ENCODE peak calls at places on chromosomes 2 and 18, in six cellular contexts. W, P, M, D, G and J are unnamed samples.

GRCh38 chr2:21306235-21306634 is 182.5 kb downstream of the TDRD15 start:
- DNase-seq in W (no peak), P (no peak), M (no peak), D (no peak), G (no peak), J (no peak)

GRCh38 chr2:25159947-25160346 is 8.4 kb downstream of the POMC start:
- DNase-seq in W (no peak), P (peak), M (peak), D (no peak), G (no peak), J (no peak)

GRCh38 chr2:95526360-95527341 is 42.1 kb upstream of the TRIM43B start:
- DNase-seq in W (no peak), P (peak), M (no peak), D (peak), G (no peak), J (peak)

GRCh38 chr2:220703279-220703678 is 868.8 kb downstream of the EPHA4 start:
- DNase-seq in W (peak), P (no peak), M (no peak), D (no peak), G (no peak), J (no peak)

GRCh38 chr18:75105551-75106254 is 103.2 kb downstream of the PTGR3 start:
- DNase-seq in W (no peak), P (no peak), M (no peak), D (no peak), G (no peak), J (no peak)

GRCh38 chr2:164134368-164134767 is 398.6 kb upstream of the FIGN start:
- DNase-seq in W (no peak), P (no peak), M (no peak), D (no peak), G (no peak), J (no peak)

GRCh38 chr2:203469554-203469953 is 65.5 kb downstream of the RAPH1 start:
- DNase-seq in W (no peak), P (no peak), M (no peak), D (no peak), G (no peak), J (no peak)

GRCh38 chr2:140990416-140990815 is 1140.4 kb downstream of the LRP1B start:
- DNase-seq in W (no peak), P (peak), M (peak), D (no peak), G (no peak), J (peak)

GRCh38 chr2:13537771-13538349 is 821.1 kb downstream of the TRIB2 start:
- DNase-seq in W (no peak), P (no peak), M (no peak), D (no peak), G (no peak), J (no peak)

GRCh38 chr2:12555012-12555645 is 161.6 kb upstream of the TRIB2 start:
- DNase-seq in W (no peak), P (peak), M (peak), D (no peak), G (no peak), J (no peak)

GRCh38 chr2:3738454-3738853 is 35.1 kb downstream of the DCDC2C start:
- DNase-seq in W (no peak), P (peak), M (peak), D (no peak), G (no peak), J (no peak)

GRCh38 chr2:50529600-50530218 is 502.2 kb downstream of the NRXN1 start:
- DNase-seq in W (no peak), P (peak), M (peak), D (no peak), G (peak), J (peak)

GRCh38 chr2:204293884-204294535 is 251.3 kb upstream of the PARD3B start:
- DNase-seq in W (no peak), P (no peak), M (no peak), D (no peak), G (peak), J (no peak)

GRCh38 chr2:151638188-151638933 is 95.9 kb downstream of the NEB start:
- DNase-seq in W (no peak), P (no peak), M (peak), D (no peak), G (no peak), J (no peak)

GRCh38 chr18:398866-399637 is 101.4 kb downstream of the COLEC12 start:
- DNase-seq in W (no peak), P (no peak), M (no peak), D (no peak), G (no peak), J (no peak)

GRCh38 chr2:113002677-113003076 is 2.6 kb upstream of the IL36A start:
- DNase-seq in W (no peak), P (no peak), M (no peak), D (no peak), G (no peak), J (no peak)

GRCh38 chr2:97871096-97871780 is 124.5 kb downstream of the TMEM131 start:
- DNase-seq in W (no peak), P (peak), M (peak), D (no peak), G (no peak), J (no peak)

GRCh38 chr18:78171954-78172353 is 807.7 kb upstream of the SALL3 start:
- DNase-seq in W (no peak), P (no peak), M (no peak), D (no peak), G (no peak), J (no peak)

GRCh38 chr2:233064526-233065199 is 4.5 kb downstream of the INPP5D start:
- DNase-seq in W (no peak), P (no peak), M (no peak), D (no peak), G (no peak), J (no peak)

GRCh38 chr18:21826641-21827302 is 86.2 kb downstream of the MIB1 start:
- DNase-seq in W (no peak), P (no peak), M (no peak), D (no peak), G (no peak), J (no peak)

GRCh38 chr2:39435974-39436591 is 1.0 kb downstream of the MAP4K3 start:
- DNase-seq in W (no peak), P (peak), M (peak), D (peak), G (no peak), J (no peak)

GRCh38 chr2:213336253-213336770 is 52.0 kb downstream of the SPAG16 start:
- DNase-seq in W (no peak), P (no peak), M (no peak), D (no peak), G (no peak), J (no peak)

GRCh38 chr2:97011977-97012569 is 25.7 kb upstream of the FAM178B start:
- DNase-seq in W (peak), P (peak), M (peak), D (no peak), G (peak), J (peak)

GRCh38 chr2:26989156-26989555 is 18.7 kb downstream of the MAPRE3 start:
- DNase-seq in W (no peak), P (peak), M (peak), D (no peak), G (no peak), J (no peak)

GRCh38 chr2:201780674-201781582 is at the start of gene ALS2:
- DNase-seq in W (peak), P (peak), M (peak), D (peak), G (peak), J (peak)

GRCh38 chr2:143607446-143608110 is 478.4 kb downstream of the ARHGAP15 start:
- DNase-seq in W (no peak), P (peak), M (peak), D (no peak), G (no peak), J (no peak)

GRCh38 chr18:3008546-3008945 is 4.4 kb downstream of the LPIN2 start:
- DNase-seq in W (peak), P (peak), M (peak), D (no peak), G (no peak), J (no peak)

GRCh38 chr18:77203071-77203470 is 46.6 kb upstream of the GALR1 start:
- DNase-seq in W (no peak), P (peak), M (no peak), D (no peak), G (no peak), J (no peak)

GRCh38 chr18:48356909-48357631 is 52.1 kb downstream of the ZBTB7C start:
- DNase-seq in W (no peak), P (no peak), M (no peak), D (no peak), G (no peak), J (no peak)

GRCh38 chr2:242002944-242003343 is 133.4 kb downstream of the RTP5 start:
- DNase-seq in W (no peak), P (no peak), M (no peak), D (no peak), G (no peak), J (no peak)

GRCh38 chr2:191656389-191656788 is 21.5 kb upstream of the NABP1 start:
- DNase-seq in W (no peak), P (peak), M (peak), D (no peak), G (no peak), J (peak)

GRCh38 chr2:187577310-187577709 is 23.1 kb upstream of the TFPI start:
- DNase-seq in W (no peak), P (no peak), M (peak), D (no peak), G (no peak), J (no peak)

GRCh38 chr2:149921911-149922616 is 334.5 kb upstream of the MMADHC start:
- DNase-seq in W (no peak), P (no peak), M (peak), D (no peak), G (no peak), J (no peak)

GRCh38 chr2:26875083-26875634 is 27.2 kb downstream of the DPYSL5 start:
- DNase-seq in W (no peak), P (no peak), M (no peak), D (no peak), G (no peak), J (no peak)

GRCh38 chr2:226660524-226660923 is 139.1 kb downstream of the IRS1 start:
- DNase-seq in W (no peak), P (peak), M (peak), D (peak), G (no peak), J (peak)

GRCh38 chr2:74516070-74516633 is 1.9 kb downstream of the TLX2 start:
- DNase-seq in W (no peak), P (peak), M (no peak), D (peak), G (no peak), J (no peak)

GRCh38 chr2:74513605-74514367 is 464 bp upstream of the TLX2 start:
- DNase-seq in W (no peak), P (no peak), M (peak), D (no peak), G (no peak), J (no peak)

GRCh38 chr2:74515271-74516069 is 1.2 kb downstream of the TLX2 start:
- DNase-seq in W (no peak), P (no peak), M (no peak), D (no peak), G (no peak), J (no peak)

GRCh38 chr2:74514368-74515270 is at the start of gene TLX2:
- DNase-seq in W (no peak), P (no peak), M (no peak), D (no peak), G (no peak), J (no peak)

GRCh38 chr2:74516650-74517049 is 2.4 kb downstream of the TLX2 start:
- DNase-seq in W (no peak), P (no peak), M (no peak), D (no peak), G (no peak), J (no peak)
- H3K4me3 ChIP-seq in W (peak), P (no peak), M (no peak), D (peak), G (no peak), J (no peak)

GRCh38 chr2:166332049-166332448 is 43.7 kb downstream of the SCN9A start:
- DNase-seq in W (no peak), P (no peak), M (no peak), D (no peak), G (no peak), J (no peak)
- H3K4me3 ChIP-seq in W (no peak), P (no peak), M (no peak), D (no peak), G (no peak), J (no peak)

DNA sequence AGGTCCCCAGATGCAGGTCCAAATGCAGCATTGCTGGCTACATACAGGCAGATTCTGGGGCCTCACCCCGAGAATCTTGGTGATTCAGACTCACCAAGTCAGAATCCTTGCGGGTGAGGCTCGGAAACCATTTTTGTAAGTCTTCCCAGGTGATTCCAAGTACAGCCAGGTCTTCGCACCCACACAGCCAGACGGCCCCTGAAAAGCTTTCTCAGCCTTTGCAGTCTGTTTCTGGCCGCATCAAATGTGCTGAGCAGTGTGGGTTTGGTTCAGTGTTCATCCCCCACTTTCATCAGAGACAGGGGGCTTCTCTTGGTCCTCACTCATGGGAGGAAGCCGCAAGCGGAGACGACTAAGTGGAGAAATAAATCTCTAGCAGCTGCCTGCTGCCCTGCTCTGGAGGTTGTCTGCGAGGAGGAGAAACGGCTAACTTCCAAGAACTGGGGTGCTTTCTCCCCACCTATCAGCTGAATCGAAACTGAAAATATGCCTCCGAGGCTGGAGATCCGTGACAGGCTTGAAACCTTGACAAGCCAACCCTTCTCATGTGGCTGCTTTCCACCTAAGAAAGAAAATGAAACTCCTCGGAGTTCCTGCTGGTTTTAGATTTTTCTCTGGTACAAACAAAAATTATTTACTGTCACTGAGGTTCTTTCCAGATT is 8.9 kb upstream of the TMEM185B start:
- DNase-seq in W (no peak), P (peak), M (peak), D (no peak), G (no peak), J (no peak)
- H3K4me3 ChIP-seq in W (peak), P (peak), M (peak), D (peak), G (no peak), J (peak)

GRCh38 chr2:228869601-228870264 is 401.4 kb downstream of the PID1 start:
- DNase-seq in W (no peak), P (no peak), M (no peak), D (no peak), G (no peak), J (no peak)
- H3K4me3 ChIP-seq in W (no peak), P (no peak), M (no peak), D (no peak), G (no peak), J (no peak)